ENCODE peak calls at places on chromosomes 2 and 18, in four cellular contexts. U, G, R and I are unnamed samples.

GRCh38 chr18:59874166-59874565 is 25.6 kb upstream of the PMAIP1 start:
- DNase-seq in U (no peak), R (peak), G (no peak), I (no peak)

GRCh38 chr2:96267159-96267971 is 1.3 kb downstream of the CIAO1 start:
- DNase-seq in R (no peak), G (peak), U (peak), I (peak)

GRCh38 chr2:69272803-69273471 is 114.1 kb downstream of the GFPT1 start:
- DNase-seq in R (no peak), G (no peak), U (no peak), I (no peak)

GRCh38 chr2:36696533-36696932 is at the start of gene VIT:
- DNase-seq in R (no peak), G (no peak), U (no peak), I (no peak)

GRCh38 chr2:30149513-30149912 is 2.7 kb downstream of the YPEL5 start:
- DNase-seq in U (peak), R (no peak), G (no peak), I (no peak)

GRCh38 chr2:111119847-111120252 is 864 bp upstream of the BCL2L11 start:
- DNase-seq in R (no peak), U (no peak), G (no peak), I (peak)

GRCh38 chr2:131032393-131032836 is 60.8 kb downstream of the FAM168B start:
- DNase-seq in R (no peak), G (no peak), U (peak), I (no peak)

GRCh38 chr18:13291745-13292447 is 73.3 kb downstream of the LDLRAD4 start:
- DNase-seq in U (no peak), R (no peak), G (no peak), I (no peak)

GRCh38 chr2:160167089-160167488 is 33.0 kb downstream of the ITGB6 start:
- DNase-seq in G (no peak), U (no peak), R (no peak), I (no peak)

GRCh38 chr2:127422631-127423475 is 4.6 kb downstream of the PROC start:
- DNase-seq in G (no peak), R (no peak), U (peak), I (peak)

GRCh38 chr2:162007447-162008040 is 66.5 kb downstream of the DPP4 start:
- DNase-seq in U (no peak), R (no peak), G (no peak), I (no peak)
- TF ChIP-seq CTCF in U (peak), R (peak), G (peak), I (peak)

DNA sequence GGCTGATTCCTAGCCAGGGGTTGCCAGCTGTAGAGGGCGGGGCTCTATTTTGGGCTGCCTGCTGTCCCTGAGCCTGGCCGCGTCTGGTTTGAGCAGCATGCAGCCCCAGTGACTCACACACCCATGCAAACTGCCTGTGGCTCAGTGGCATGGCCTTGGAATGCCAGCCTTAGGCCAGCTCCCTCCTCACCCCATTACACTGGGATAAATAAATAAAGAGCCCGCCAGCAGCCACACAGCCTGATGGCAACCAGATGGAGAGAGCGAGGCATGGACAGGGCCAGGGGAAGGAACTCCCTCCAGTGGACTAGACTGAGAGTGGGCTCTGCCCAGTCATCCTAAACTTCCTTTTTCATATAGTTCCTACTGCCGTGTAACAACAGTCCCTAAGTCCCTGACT is 18.3 kb downstream of the NHEJ1 start:
- DNase-seq in R (peak), G (no peak), U (no peak), I (no peak)
- TF ChIP-seq CTCF in R (peak), G (no peak), U (no peak), I (no peak)

GRCh38 chr2:142876423-142876822 is 1.0 kb upstream of the KYNU start:
- DNase-seq in R (no peak), G (no peak), U (no peak), I (no peak)
- TF ChIP-seq CTCF in R (no peak), G (no peak), U (no peak), I (no peak)

GRCh38 chr18:3180325-3180724 is 39.4 kb downstream of the MYOM1 start:
- DNase-seq in U (no peak), R (no peak), G (no peak), I (no peak)

GRCh38 chr18:3175195-3175758 is 44.5 kb downstream of the MYOM1 start:
- DNase-seq in R (no peak), G (no peak), U (no peak), I (no peak)

GRCh38 chr18:3183103-3183717 is 36.6 kb downstream of the MYOM1 start:
- DNase-seq in U (no peak), R (no peak), G (no peak), I (no peak)

GRCh38 chr18:3179430-3180089 is 40.2 kb downstream of the MYOM1 start:
- DNase-seq in G (no peak), U (no peak), R (no peak), I (no peak)

DNA sequence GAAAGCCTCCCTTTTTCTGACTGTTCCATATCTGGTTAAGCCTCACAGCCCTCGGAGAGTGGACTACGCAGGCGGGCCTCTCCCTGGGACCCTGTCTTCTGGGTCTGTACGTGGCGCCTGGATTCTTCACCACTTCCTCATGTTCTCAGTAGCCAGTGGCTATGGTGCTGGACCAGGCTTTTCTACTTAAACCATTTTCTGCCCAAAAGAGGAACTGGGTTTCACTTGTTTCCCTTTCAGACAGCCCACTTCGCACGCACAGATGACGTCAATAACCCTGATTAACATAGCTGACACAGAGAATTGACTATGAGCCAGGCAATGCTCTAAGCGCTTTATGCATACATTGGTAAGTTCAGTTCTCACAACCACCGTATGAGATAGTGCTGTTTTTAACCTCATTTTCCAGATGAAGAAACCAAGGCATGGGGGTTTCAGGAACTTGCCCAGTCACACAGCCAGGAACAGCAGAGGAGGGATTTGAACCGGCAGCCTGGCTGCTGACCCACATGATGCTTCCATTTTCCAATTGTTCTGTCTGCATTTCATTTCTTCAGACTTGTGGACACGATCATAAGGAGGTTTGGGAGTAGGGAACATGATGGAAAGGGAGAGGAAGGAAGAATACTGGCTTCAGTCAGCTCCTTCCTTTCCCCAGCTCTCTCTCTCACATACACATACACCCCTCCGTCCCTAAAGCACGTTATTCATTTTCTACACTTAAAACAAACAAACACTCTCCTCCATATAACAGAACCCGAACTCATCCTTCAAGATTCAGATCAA is 41.7 kb downstream of the MYOM1 start:
- DNase-seq in U (no peak), G (no peak), R (no peak), I (no peak)
- TF ChIP-seq CTCF in U (no peak), G (no peak), R (no peak), I (no peak)

GRCh38 chr2:100119235-100119634 is 23.2 kb downstream of the AFF3 start:
- DNase-seq in R (no peak), U (peak), G (no peak), I (no peak)
- TF ChIP-seq CTCF in R (no peak), U (no peak), G (no peak), I (no peak)

DNA sequence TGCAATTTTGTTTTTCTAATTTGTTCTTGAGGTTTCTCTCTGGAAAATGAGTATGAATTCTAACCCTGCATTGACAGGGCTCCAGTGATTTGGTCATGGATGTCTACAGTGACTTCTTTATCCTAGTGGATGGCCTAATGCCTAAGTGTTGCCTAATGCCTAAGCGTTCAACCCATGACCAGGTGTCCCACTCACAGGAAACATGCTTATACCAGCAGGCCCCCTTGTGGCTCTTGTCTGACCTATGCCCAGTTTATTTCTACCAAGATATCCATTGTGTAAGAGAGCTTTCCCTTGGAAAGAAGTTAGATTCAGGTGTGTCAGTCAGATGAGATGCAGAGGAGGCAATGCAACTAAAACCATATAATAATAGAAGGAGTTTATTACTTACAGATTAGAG is 77.8 kb upstream of the HNMT start:
- DNase-seq in R (no peak), U (peak), G (no peak), I (no peak)
- TF ChIP-seq CTCF in R (no peak), U (peak), G (peak), I (peak)

GRCh38 chr18:49894827-49895226 is 81.5 kb upstream of the ACAA2 start:
- DNase-seq in G (no peak), U (peak), R (no peak), I (no peak)

GRCh38 chr18:49901862-49902340 is 88.6 kb upstream of the ACAA2 start:
- DNase-seq in G (no peak), U (no peak), R (no peak), I (no peak)

GRCh38 chr18:49898421-49898820 is 85.1 kb upstream of the ACAA2 start:
- DNase-seq in U (peak), R (peak), G (peak), I (no peak)

GRCh38 chr18:49904871-49905555 is 91.7 kb upstream of the ACAA2 start:
- DNase-seq in G (no peak), U (peak), R (no peak), I (no peak)

GRCh38 chr18:49899647-49900330 is 86.5 kb upstream of the ACAA2 start:
- DNase-seq in G (no peak), R (no peak), U (no peak), I (peak)
- TF ChIP-seq CTCF in G (peak), R (peak), U (peak), I (peak)

GRCh38 chr2:135422898-135423297 is 108.1 kb downstream of the ZRANB3 start:
- DNase-seq in U (no peak), G (no peak), R (no peak), I (no peak)

GRCh38 chr2:135424849-135425248 is 106.2 kb downstream of the ZRANB3 start:
- DNase-seq in G (no peak), R (no peak), U (no peak), I (no peak)
- TF ChIP-seq CTCF in G (no peak), R (no peak), U (no peak), I (no peak)